ENCODE peak calls at places on chromosomes 2 and 18, in nine cellular contexts. A is GM06990, D is RWPE1, C is AG09309, P is progenitor cell of endocrine pancreas, V is nephron progenitor cell, R is PC-3, F is left lung, K is fibroblast of lung. W is an unnamed sample.

GRCh38 chr2:62184499-62185045 is 11.3 kb upstream of the B3GNT2 start:
- DNase-seq in D (no peak), R (no peak), C (no peak), A (no peak), V (no peak), K (no peak), F (no peak), P (no peak), W (no peak)

GRCh38 chr2:37895135-37895534 is 30.0 kb upstream of the RMDN2 start:
- DNase-seq in A (no peak), C (no peak), D (no peak), R (no peak), K (no peak), F (no peak), P (no peak), V (no peak), W (no peak)

GRCh38 chr2:23503682-23504081 is 118.7 kb downstream of the KLHL29 start:
- DNase-seq in R (no peak), V (no peak), A (no peak), P (no peak), K (no peak), D (no peak), C (no peak), F (no peak), W (no peak)

GRCh38 chr2:239544141-239544800 is 143.5 kb upstream of the HDAC4 start:
- DNase-seq in P (no peak), K (peak), A (no peak), R (no peak), V (no peak), F (no peak), C (no peak), D (no peak), W (no peak)

GRCh38 chr2:143132360-143132759 is 3.1 kb downstream of the ARHGAP15 start:
- DNase-seq in C (no peak), D (no peak), P (no peak), F (no peak), K (no peak), V (no peak), A (no peak), R (no peak), W (no peak)

GRCh38 chr2:118153433-118153832 is 65.2 kb downstream of the INSIG2 start:
- DNase-seq in V (no peak), C (no peak), D (no peak), P (no peak), K (no peak), A (no peak), R (no peak), F (no peak), W (no peak)

GRCh38 chr2:168220971-168221819 is 26.2 kb downstream of the STK39 start:
- DNase-seq in K (peak), C (no peak), A (no peak), R (no peak), V (no peak), D (no peak), P (no peak), F (no peak), W (no peak)

GRCh38 chr2:179049203-179049545 is 763 bp downstream of the CCDC141 start:
- DNase-seq in F (no peak), R (no peak), C (no peak), D (no peak), P (no peak), V (no peak), A (peak), K (no peak), W (no peak)

GRCh38 chr2:143026411-143027054 is 102.7 kb upstream of the ARHGAP15 start:
- DNase-seq in A (no peak), C (no peak), P (no peak), D (no peak), K (no peak), V (peak), R (no peak), F (peak), W (no peak)

GRCh38 chr2:201661366-201661765 is 18.1 kb upstream of the TMEM237 start:
- DNase-seq in A (no peak), R (no peak), F (no peak), D (no peak), K (no peak), C (no peak), P (no peak), V (no peak), W (no peak)

GRCh38 chr2:201669865-201670264 is 26.6 kb upstream of the TMEM237 start:
- DNase-seq in C (no peak), P (no peak), F (no peak), R (no peak), K (no peak), D (no peak), A (no peak), V (no peak), W (no peak)

GRCh38 chr2:201664334-201664733 is 21.0 kb upstream of the TMEM237 start:
- DNase-seq in C (no peak), F (no peak), A (no peak), D (no peak), R (no peak), K (no peak), P (no peak), V (no peak), W (no peak)

GRCh38 chr2:201668402-201668801 is 25.1 kb upstream of the TMEM237 start:
- DNase-seq in P (no peak), K (no peak), F (no peak), V (no peak), C (no peak), A (no peak), D (no peak), R (no peak), W (no peak)

GRCh38 chr2:201665420-201666158 is 22.3 kb upstream of the TMEM237 start:
- DNase-seq in F (no peak), R (peak), V (no peak), D (no peak), A (no peak), P (no peak), K (no peak), C (no peak), W (no peak)
- TF ChIP-seq CTCF in F (no peak), R (no peak), V (no peak), D (peak), A (no peak), P (no peak), K (no peak), C (no peak), W (peak)

GRCh38 chr2:232592687-232593407 is 40.6 kb upstream of the EFHD1 start:
- DNase-seq in A (no peak), R (peak), D (peak), K (peak), P (no peak), F (no peak), C (peak), V (no peak), W (no peak)
- TF ChIP-seq CTCF in A (no peak), R (peak), D (no peak), K (no peak), P (no peak), F (no peak), C (peak), V (no peak), W (no peak)

GRCh38 chr2:160613466-160614153 is 120.0 kb upstream of the RBMS1 start:
- DNase-seq in V (no peak), F (no peak), A (no peak), C (peak), K (peak), D (peak), P (no peak), R (peak), W (no peak)
- TF ChIP-seq CTCF in V (no peak), F (no peak), A (no peak), C (no peak), K (no peak), D (no peak), P (no peak), R (no peak), W (no peak)

GRCh38 chr2:193876980-193877379 is 1682.2 kb upstream of the TMEFF2 start:
- DNase-seq in R (no peak), V (no peak), K (no peak), P (no peak), C (no peak), A (no peak), D (no peak), F (no peak), W (no peak)
- TF ChIP-seq CTCF in R (no peak), V (no peak), K (no peak), P (no peak), C (no peak), A (no peak), D (no peak), F (no peak), W (no peak)

GRCh38 chr2:206257861-206258260 is 16.6 kb upstream of the ZDBF2 start:
- DNase-seq in P (no peak), R (no peak), A (no peak), V (no peak), F (no peak), K (no peak), C (no peak), D (no peak), W (no peak)

GRCh38 chr2:206257345-206257744 is 17.1 kb upstream of the ZDBF2 start:
- DNase-seq in R (no peak), A (no peak), P (no peak), C (no peak), F (no peak), K (no peak), V (no peak), D (no peak), W (no peak)

GRCh38 chr2:206263959-206264603 is 10.4 kb upstream of the ZDBF2 start:
- DNase-seq in F (no peak), C (no peak), A (no peak), V (no peak), R (no peak), P (no peak), D (no peak), K (no peak), W (no peak)

GRCh38 chr2:206259615-206260426 is 14.6 kb upstream of the ZDBF2 start:
- DNase-seq in V (no peak), R (no peak), C (no peak), P (no peak), A (no peak), K (no peak), F (no peak), D (no peak), W (no peak)

GRCh38 chr2:206260427-206261012 is 13.9 kb upstream of the ZDBF2 start:
- DNase-seq in C (peak), R (peak), F (no peak), V (no peak), A (no peak), D (peak), K (peak), P (no peak), W (no peak)
- TF ChIP-seq CTCF in C (peak), R (peak), F (peak), V (peak), A (peak), D (peak), K (peak), P (peak), W (peak)

DNA sequence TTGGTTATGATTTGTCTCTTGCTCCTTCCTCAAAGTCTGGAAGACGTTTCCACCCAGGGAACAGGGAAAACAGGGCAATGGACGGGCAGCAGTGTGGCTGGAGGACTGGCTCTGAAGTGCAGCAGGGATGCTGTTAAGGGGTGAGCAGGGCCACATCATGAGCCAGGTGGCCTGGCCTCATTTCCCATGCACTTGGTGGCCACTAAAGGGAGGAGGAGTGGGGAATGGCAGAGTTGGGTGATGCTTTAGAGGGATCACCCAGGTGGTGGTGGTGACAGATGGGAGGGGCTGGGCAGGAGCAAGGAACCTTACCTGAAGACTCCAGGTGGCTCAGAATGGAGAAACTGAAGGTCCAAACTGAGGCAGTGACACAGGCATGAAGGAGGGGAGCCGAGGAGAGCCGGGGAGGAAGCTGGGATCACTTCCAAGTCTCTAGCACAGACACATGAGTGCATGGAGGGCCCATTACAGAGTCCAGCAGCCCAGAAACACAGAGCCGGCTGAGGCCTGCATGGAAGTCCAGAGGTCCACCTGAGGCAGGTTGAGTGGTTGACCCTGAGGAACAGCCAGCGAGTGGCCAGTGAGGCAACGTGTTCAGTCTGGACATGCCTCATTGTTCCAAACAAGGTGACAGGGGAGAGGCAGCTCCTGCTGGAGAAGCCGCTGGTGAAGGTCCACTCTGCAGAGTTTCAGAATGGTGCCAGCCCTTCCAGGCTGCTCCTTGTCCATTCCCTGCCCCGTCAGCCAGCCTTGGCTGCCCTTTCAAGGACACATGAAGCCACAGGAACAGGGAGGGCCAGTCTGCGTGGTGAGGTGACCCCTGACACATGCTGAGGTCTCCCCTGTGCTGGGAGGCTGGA is 91.7 kb downstream of the LPIN1 start:
- DNase-seq in K (no peak), R (no peak), D (no peak), F (no peak), A (no peak), C (no peak), P (no peak), V (no peak), W (no peak)
- TF ChIP-seq CTCF in K (no peak), R (no peak), D (no peak), F (no peak), A (no peak), C (no peak), P (no peak), V (no peak), W (no peak)

GRCh38 chr2:109260886-109261700 is 132.1 kb downstream of the SH3RF3 start:
- DNase-seq in V (peak), P (no peak), R (peak), F (no peak), D (no peak), A (no peak), K (no peak), C (no peak), W (no peak)
- TF ChIP-seq CTCF in V (peak), P (peak), R (peak), F (peak), D (no peak), A (peak), K (peak), C (peak), W (peak)

DNA sequence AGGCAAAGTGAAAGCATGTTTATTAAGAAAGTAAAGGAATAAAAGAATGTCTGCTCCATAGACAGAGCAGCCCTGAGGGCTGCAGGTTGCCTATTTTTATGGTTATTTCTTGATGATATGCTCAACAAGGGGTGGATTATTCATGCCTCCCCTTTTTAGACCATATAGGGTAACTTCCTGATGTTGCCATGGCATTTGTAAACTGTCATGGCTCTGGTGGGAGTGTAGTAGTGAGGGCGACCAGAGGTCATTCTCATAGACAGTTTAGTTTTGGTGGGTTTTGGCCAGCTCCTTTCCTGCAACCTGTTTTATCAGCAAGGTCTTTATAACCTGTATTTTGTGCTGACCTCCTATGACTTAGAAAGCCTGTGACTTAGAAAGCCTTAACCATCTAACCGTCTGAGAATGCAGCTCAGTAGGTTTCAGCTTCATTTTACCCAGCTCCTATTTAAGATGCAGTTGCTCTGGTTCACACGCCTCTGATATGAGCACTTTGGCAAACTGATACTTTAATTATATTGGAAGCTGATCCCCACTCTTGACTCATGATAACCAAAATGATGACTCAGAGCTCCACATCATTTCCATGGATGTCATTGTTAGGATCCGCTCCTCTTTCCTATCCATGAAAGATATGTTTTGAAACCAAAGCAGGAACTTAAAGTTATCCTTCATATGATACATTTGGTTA is 14.5 kb upstream of the ERMN start:
- DNase-seq in C (no peak), R (peak), A (no peak), P (no peak), V (no peak), F (no peak), K (peak), D (no peak), W (no peak)
- TF ChIP-seq CTCF in C (no peak), R (no peak), A (no peak), P (no peak), V (no peak), F (no peak), K (no peak), D (no peak), W (no peak)

GRCh38 chr2:146412625-146413024 is 1432.2 kb upstream of the ACVR2A start:
- DNase-seq in A (no peak), K (no peak), P (no peak), V (no peak), C (no peak), D (no peak), F (no peak), R (no peak), W (no peak)
- TF ChIP-seq CTCF in A (peak), K (no peak), P (peak), V (no peak), C (no peak), D (no peak), F (no peak), R (peak), W (no peak)

DNA sequence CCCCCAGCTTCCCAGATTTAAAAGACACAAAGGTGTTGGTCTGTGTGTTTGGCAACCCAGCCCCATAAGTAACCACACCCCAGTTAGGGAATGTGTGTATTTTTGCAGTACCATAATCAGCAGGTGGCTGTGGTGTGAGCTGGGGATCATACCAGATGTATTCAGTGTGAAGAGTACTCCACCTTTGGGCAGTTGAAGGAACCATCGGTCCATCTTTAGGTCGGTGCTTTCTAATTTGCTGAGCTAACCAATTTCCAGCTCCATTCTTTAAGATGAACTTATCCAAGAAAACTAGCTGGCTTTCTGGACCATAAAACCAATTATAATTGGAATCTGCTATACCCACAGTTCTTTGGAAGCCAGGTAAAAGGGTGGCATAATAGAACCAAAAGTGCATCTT is 3.2 kb downstream of the DSEL start:
- DNase-seq in C (no peak), R (peak), D (no peak), P (no peak), F (no peak), K (no peak), V (no peak), A (no peak), W (no peak)
- TF ChIP-seq CTCF in C (peak), R (peak), D (no peak), P (no peak), F (no peak), K (no peak), V (no peak), A (no peak), W (peak)

W was measured in osteocyte.